ENCODE peak calls at places on chromosomes 11 and 22, in four cellular contexts. K, I, O and M are unnamed samples.

GRCh38 chr22:42967933-42968332 is 47.0 kb downstream of the PACSIN2 start:
- DNase-seq in O (peak; percentile 39), K (no peak), I (no peak), M (no peak)

GRCh38 chr22:37416806-37417205 is 10.5 kb downstream of the ELFN2 start:
- DNase-seq in O (peak; percentile 65), K (no peak), I (no peak), M (no peak)

GRCh38 chr11:57752954-57753353 is 1.3 kb upstream of the BTBD18 start:
- DNase-seq in O (no peak), K (no peak), I (no peak), M (no peak)

GRCh38 chr11:126352934-126353801 is 2.3 kb upstream of the ST3GAL4 start:
- DNase-seq in K (no peak), O (no peak), I (no peak), M (no peak)

GRCh38 chr11:69821511-69822040 is 2.4 kb upstream of the FGF3 start:
- DNase-seq in K (no peak), O (no peak), I (no peak), M (no peak)

GRCh38 chr11:129115652-129116585 is 76.2 kb downstream of the ARHGAP32 start:
- DNase-seq in O (no peak), K (no peak), I (no peak), M (no peak)

GRCh38 chr22:26681395-26681821 is 24.0 kb downstream of the MIAT start:
- DNase-seq in I (no peak), O (peak; percentile 90), K (no peak), M (no peak)

GRCh38 chr11:125621995-125622394 is 3.0 kb upstream of the CHEK1 start:
- DNase-seq in K (no peak), I (no peak), O (no peak), M (no peak)

GRCh38 chr11:72589802-72590761 is 84.1 kb downstream of the PDE2A start:
- DNase-seq in K (no peak), O (peak; percentile 93), I (no peak), M (no peak)

GRCh38 chr11:108135845-108136599 is 14.7 kb downstream of the ACAT1 start:
- DNase-seq in I (no peak), K (no peak), O (no peak), M (no peak)

GRCh38 chr11:1834132-1834610 is 619 bp upstream of the SYT8 start:
- DNase-seq in I (no peak), K (peak; percentile 98), O (no peak), M (no peak)

GRCh38 chr11:119065369-119065768 is 2.2 kb upstream of the VPS11 start:
- DNase-seq in O (peak; percentile 74), I (no peak), K (no peak), M (no peak)

GRCh38 chr22:20037419-20037818 is 16.5 kb downstream of the TANGO2 start:
- DNase-seq in I (no peak), O (no peak), K (no peak), M (no peak)

GRCh38 chr11:94067010-94067409 is 45.9 kb downstream of the HEPHL1 start:
- DNase-seq in I (no peak), O (no peak), K (no peak), M (no peak)

GRCh38 chr11:17989306-17989705 is 23.5 kb downstream of the SERGEF start:
- DNase-seq in O (no peak), K (no peak), I (no peak), M (no peak)

GRCh38 chr11:19988598-19988997 is 171.7 kb downstream of the DBX1 start:
- DNase-seq in K (peak; percentile 90), I (no peak), O (peak; percentile 84), M (no peak)

GRCh38 chr11:125063429-125064043 is 431 bp downstream of the SLC37A2 start:
- DNase-seq in O (peak; percentile 79), I (no peak), K (no peak), M (no peak)

GRCh38 chr11:61869636-61870428 is 21.5 kb downstream of the FADS3 start:
- DNase-seq in K (no peak), I (no peak), O (peak; percentile 74), M (no peak)

GRCh38 chr22:17881366-17881765 is 107.1 kb upstream of the BID start:
- DNase-seq in O (no peak), K (no peak), I (no peak), M (no peak)

GRCh38 chr11:24082860-24083259 is 414.0 kb upstream of the LUZP2 start:
- DNase-seq in K (no peak), O (no peak), I (no peak), M (no peak)

GRCh38 chr11:36069576-36070214 is 125.8 kb downstream of the LDLRAD3 start:
- DNase-seq in I (no peak), O (peak; percentile 82), K (peak; percentile 40), M (no peak)

GRCh38 chr11:120139316-120140069 is 1.6 kb upstream of the TRIM29 start:
- DNase-seq in O (peak; percentile 54), I (no peak), K (no peak), M (peak; percentile 2)

GRCh38 chr11:19499999-19500398 is 212.6 kb upstream of the NAV2 start:
- DNase-seq in I (no peak), K (no peak), O (no peak), M (no peak)

GRCh38 chr11:115439385-115439784 is 64.8 kb downstream of the CADM1 start:
- DNase-seq in O (no peak), K (no peak), I (no peak), M (no peak)

GRCh38 chr11:134683860-134684259 is 271.8 kb upstream of the B3GAT1 start:
- DNase-seq in O (no peak), I (no peak), K (no peak), M (no peak)

GRCh38 chr11:122033631-122034030 is 82.4 kb downstream of the BLID start:
- DNase-seq in O (no peak), I (no peak), K (no peak), M (no peak)

GRCh38 chr11:15212876-15213275 is 98.2 kb downstream of the INSC start:
- DNase-seq in K (no peak), O (no peak), I (no peak), M (no peak)

GRCh38 chr11:117930668-117931330 is 1.6 kb upstream of the TMPRSS13 start:
- DNase-seq in K (no peak), I (no peak), O (peak; percentile 55), M (no peak)

GRCh38 chr11:68341557-68342458 is 29.4 kb downstream of the LRP5 start:
- DNase-seq in O (no peak), I (no peak), K (no peak), M (no peak)
- H3K4me1 ChIP-seq in O (no peaks in the 10 kb centered on the region), I (peaks cover 88% of the 10 kb centered on the region), K (peaks cover 31% of the 10 kb centered on the region), M (peaks cover 61% of the 10 kb centered on the region)

DNA sequence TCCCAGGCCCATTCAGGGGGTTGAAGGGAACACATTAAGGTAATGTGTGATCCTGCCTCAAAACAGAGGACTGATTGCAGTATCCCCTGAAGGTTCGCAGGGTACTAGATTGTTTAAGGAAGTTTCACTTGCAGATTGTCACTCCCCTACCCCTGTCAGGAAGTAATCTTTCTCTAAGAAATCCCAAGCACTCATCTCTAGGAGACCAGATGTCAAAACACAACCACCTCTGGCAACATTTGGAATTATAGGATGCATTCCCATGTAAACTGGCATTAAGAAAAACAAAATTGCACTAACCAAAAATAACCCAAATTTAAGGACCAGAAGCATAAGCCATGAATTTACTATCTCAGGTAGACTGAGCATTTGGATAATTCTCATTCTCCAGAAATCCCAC is 1.6 kb downstream of the MRPL17 start:
- DNase-seq in I (no peak), O (no peak), K (no peak), M (no peak)
- H3K4me3 ChIP-seq in I (no peak overlapping the region), O (peak overlapping the region; percentile 100), K (no peak overlapping the region), M (no peak overlapping the region)

GRCh38 chr22:46008291-46008690 is 31.3 kb upstream of the WNT7B start:
- DNase-seq in K (no peak), I (no peak), O (no peak), M (no peak)
- H3K4me1 ChIP-seq in K (peaks cover 22% of the 10 kb centered on the region), I (peaks cover 75% of the 10 kb centered on the region), O (peaks cover 3% of the 10 kb centered on the region), M (peaks cover 43% of the 10 kb centered on the region)

GRCh38 chr11:28417601-28418323 is 309.6 kb downstream of the METTL15 start:
- DNase-seq in K (no peak), O (no peak), I (no peak), M (no peak)

GRCh38 chr11:28420099-28420498 is 311.9 kb downstream of the METTL15 start:
- DNase-seq in O (no peak), K (no peak), I (no peak), M (no peak)
- H3K4me3 ChIP-seq in O (no peak overlapping the region), K (no peak overlapping the region), I (no peak overlapping the region), M (no peak overlapping the region)

GRCh38 chr11:64846998-64847666 is 2.7 kb upstream of the CDC42BPG start:
- DNase-seq in K (peak; percentile 86), O (peak; percentile 99), I (peak; percentile 46), M (peak; percentile 69)

GRCh38 chr11:64848214-64848778 is 3.8 kb upstream of the CDC42BPG start:
- DNase-seq in K (no peak), O (no peak), I (no peak), M (no peak)

GRCh38 chr11:64849600-64850356 is 5.3 kb upstream of the CDC42BPG start:
- DNase-seq in I (no peak), K (no peak), O (no peak), M (no peak)

GRCh38 chr11:64850979-64851567 is 6.6 kb upstream of the CDC42BPG start:
- DNase-seq in I (no peak), O (peak; percentile 80), K (no peak), M (no peak)

DNA sequence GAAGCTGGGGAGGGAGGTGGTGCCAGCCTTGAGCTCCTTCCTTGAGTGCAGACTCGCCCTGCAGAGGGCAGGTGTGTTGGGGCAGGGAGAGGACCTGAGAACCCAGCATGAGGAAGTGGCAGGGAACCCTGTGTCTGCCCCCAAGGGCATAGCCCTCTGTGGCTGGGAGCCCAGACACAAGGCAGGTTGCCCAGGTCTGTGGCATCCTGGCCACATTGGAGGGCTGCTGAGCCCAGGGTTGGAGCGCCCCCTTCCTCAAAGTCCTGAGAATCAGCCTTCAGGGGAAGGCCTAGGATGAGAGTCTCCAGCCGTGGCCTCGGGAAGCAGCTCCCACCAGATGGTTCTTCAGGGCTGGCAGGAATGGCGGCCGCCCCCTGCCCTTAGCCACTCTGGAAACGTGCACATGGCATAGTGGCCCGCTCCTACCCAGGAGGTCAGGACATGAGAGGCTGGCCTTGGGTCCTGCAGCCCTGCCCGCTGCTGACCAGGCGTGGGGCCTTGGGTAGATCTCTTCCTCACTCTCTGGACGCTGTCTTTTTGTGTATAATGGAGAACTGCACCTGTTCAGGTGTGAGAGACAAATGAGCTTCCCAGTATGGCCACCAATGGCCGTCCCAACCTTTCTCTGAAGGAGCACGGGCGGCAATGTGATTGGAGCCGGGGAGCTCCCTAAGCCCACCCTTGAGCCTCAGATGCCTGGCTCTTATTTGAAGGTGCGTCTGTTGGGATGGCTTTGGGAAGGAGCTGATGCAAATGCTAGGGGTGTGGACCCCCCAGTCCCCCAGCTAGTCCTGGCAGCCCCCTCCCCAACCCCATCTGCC is 4.5 kb upstream of the CDC42BPG start:
- DNase-seq in I (no peak), O (peak; percentile 87), K (peak; percentile 76), M (no peak)
- H3K4me1 ChIP-seq in I (peaks cover 94% of the 10 kb centered on the region), O (no peaks in the 10 kb centered on the region), K (peaks cover 14% of the 10 kb centered on the region), M (peaks cover 67% of the 10 kb centered on the region)

GRCh38 chr11:12008790-12009616 is 577 bp upstream of the DKK3 start:
- DNase-seq in I (no peak), O (peak; percentile 94), K (no peak), M (no peak)
- H3K4me3 ChIP-seq in I (peak overlapping the region; percentile 81), O (peak overlapping the region; percentile 85), K (peak overlapping the region; percentile 50), M (peak overlapping the region; percentile 68)